ENCODE peak calls at places on chromosomes 6 and 20, in six cellular contexts. G is mesenchymal stem cell; E is tibial artery; V is lung; R is right cardiac atrium; Z is CD4-positive, CD25-positive, alpha-beta regulatory T cell. K is an unnamed sample. For H3K4me1, the result is how much of the 10 kb centered on the place peaks cover.

GRCh38 chr6:116513224-116513875 is 1.9 kb downstream of the CALHM5 start:
- DNase-seq in G (no peak), E (no peak), Z (no peak), V (no peak), R (no peak), K (peak)

GRCh38 chr20:23037017-23037481 is 1.9 kb downstream of the SSTR4 start:
- DNase-seq in E (no peak), V (no peak), G (no peak), Z (no peak), R (no peak), K (no peak)

GRCh38 chr6:135535989-135536414 is 38.5 kb upstream of the AHI1 start:
- DNase-seq in Z (peak), E (no peak), V (no peak), R (no peak), G (peak), K (peak)

GRCh38 chr20:17921774-17922173 is 46.8 kb downstream of the SNX5 start:
- DNase-seq in R (no peak), G (no peak), Z (no peak), E (no peak), V (no peak), K (no peak)

GRCh38 chr20:17700637-17701036 is 871 bp downstream of the BANF2 start:
- DNase-seq in R (no peak), Z (no peak), G (no peak), V (no peak), E (no peak), K (no peak)

GRCh38 chr20:50230871-50231270 is 40.2 kb downstream of the CEBPB start:
- DNase-seq in R (no peak), G (no peak), E (no peak), V (no peak), Z (no peak), K (no peak)

GRCh38 chr20:57422254-57422653 is 31.1 kb downstream of the RBM38 start:
- DNase-seq in R (no peak), G (no peak), V (no peak), Z (no peak), E (no peak), K (no peak)

GRCh38 chr6:138162104-138162946 is 586 bp downstream of the ARFGEF3 start:
- DNase-seq in V (no peak), E (no peak), Z (no peak), R (no peak), G (peak), K (no peak)

GRCh38 chr6:150201791-150202329 is 59.0 kb downstream of the PPP1R14C start:
- DNase-seq in E (no peak), V (no peak), R (no peak), Z (no peak), G (no peak), K (no peak)

DNA sequence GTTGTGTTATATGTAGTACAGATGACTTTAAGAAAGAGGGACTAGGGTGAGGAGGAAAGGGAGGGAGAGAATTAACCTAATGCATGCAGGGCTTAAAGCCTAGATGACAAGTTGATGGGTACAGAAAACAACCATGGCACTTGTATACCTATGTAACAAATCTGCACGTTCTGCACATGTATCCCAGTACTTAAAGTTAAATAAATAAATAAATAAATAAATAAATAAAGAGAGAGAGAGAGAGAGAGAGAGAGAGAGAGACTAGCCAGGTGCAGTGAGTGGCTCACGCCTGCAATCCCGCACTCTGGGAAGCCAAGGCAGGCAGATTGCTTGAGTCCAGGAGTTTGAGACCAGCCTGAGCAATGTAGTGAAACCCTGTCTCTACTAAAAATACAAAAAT is 11.5 kb upstream of the CARMIL1 start:
- DNase-seq in Z (no peak), G (no peak), V (no peak), E (no peak), R (no peak), K (no peak)
- H3K4me1 ChIP-seq in Z (under half), G (under half), V (under half), E (under half), R (under half), K (under half)

GRCh38 chr6:28807682-28808280 is 116.0 kb downstream of the TRIM27 start:
- DNase-seq in E (no peak), G (peak), V (no peak), R (no peak), Z (peak), K (peak)
- H3K4me3 ChIP-seq in E (no peak), G (peak), V (no peak), R (no peak), Z (no peak), K (peak)

GRCh38 chr20:31842471-31843157 is 2.8 kb downstream of the FOXS1 start:
- DNase-seq in R (peak), Z (no peak), V (no peak), E (peak), G (peak), K (no peak)

GRCh38 chr20:31843288-31843687 is 2.1 kb downstream of the FOXS1 start:
- DNase-seq in E (no peak), R (peak), G (no peak), Z (no peak), V (no peak), K (no peak)

GRCh38 chr20:31839782-31840487 is 5.5 kb downstream of the FOXS1 start:
- DNase-seq in Z (no peak), E (no peak), G (peak), R (peak), V (no peak), K (no peak)

GRCh38 chr20:31841928-31842327 is 3.5 kb downstream of the FOXS1 start:
- DNase-seq in G (peak), R (peak), E (peak), V (no peak), Z (no peak), K (no peak)

DNA sequence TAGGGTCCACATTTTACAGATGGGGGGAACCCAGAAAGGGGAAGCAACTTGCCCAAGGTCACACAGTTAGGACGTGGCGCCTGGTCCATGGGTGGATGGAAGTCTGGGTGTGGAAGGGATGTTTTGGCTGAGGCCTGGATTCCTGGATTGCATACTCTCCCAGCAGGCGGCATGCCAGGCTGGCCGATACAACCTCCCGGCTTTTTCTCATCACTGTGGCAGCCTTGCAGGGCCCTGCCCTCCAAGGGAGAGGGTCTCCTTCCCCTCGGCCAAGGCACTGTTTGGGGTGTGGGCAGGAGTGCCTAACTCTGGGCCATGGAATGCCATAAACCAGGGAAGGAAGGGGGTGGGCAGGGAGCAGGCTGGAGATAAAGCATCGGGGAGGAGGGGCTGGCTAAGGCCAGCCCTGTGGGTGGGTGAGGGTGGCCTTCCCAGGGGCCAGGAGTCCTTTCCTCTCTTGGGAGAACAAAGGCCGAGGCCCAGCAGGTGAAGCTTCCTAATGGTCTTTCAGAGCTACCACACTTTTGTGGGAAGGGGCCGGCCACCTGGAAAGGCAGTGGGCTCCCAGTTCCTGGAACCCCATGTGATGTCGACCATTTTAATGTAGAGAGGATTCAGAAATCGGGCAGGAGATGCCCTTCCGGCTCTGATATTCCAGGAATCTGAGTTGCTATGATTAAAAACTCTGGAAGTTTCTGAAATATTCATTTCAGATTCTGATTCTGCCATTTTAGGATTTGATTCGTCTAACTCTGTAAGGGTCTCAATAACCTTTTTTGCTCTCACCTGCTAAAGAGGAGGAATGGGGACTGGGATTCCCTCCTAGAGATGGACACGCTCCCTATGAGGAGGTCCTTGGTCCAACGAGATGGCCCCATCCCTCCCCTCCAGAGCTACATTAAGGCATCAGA is 4.2 kb downstream of the FOXS1 start:
- DNase-seq in E (no peak), Z (no peak), G (no peak), R (peak), V (no peak), K (no peak)
- H3K4me1 ChIP-seq in E (under half), Z (under half), G (half or more), R (under half), V (under half), K (under half)

DNA sequence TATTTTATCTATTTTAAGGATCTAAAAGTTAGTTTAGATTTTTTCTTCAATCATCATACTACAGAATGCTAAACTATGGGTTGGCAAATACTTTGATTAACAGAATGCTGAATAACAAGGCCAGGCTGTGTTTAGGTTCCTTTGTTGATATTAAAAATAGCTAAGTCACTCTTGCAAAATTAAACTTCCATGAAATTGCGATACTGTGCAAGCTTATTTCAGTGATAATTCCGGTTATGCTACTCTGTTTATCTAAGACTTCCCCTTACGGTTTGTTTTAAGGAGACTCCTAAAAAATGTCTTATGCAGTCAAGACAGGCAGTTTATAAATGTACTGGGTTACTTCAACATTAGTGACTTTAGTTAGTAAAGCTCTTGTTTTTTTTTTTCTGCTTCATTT is 2.7 kb downstream of the RNF24 start:
- DNase-seq in G (peak), V (no peak), R (no peak), Z (no peak), E (no peak), K (no peak)
- H3K4me3 ChIP-seq in G (peak), V (no peak), R (no peak), Z (no peak), E (peak), K (no peak)

GRCh38 chr20:44714102-44714700 is 968 bp upstream of the CCN5 start:
- DNase-seq in V (no peak), R (peak), G (no peak), E (peak), Z (no peak), K (no peak)
- H3K4me1 ChIP-seq in V (under half), R (under half), G (under half), E (under half), Z (under half), K (under half)

GRCh38 chr20:19913927-19914614 is 103.1 kb upstream of the NAA20 start:
- DNase-seq in G (peak), R (no peak), E (no peak), Z (no peak), V (no peak), K (peak)
- H3K4me3 ChIP-seq in G (no peak), R (no peak), E (no peak), Z (no peak), V (no peak), K (no peak)

GRCh38 chr6:42140051-42140450 is 2.4 kb downstream of the C6orf132 start:
- DNase-seq in V (no peak), E (no peak), G (peak), Z (no peak), R (no peak), K (peak)
- H3K4me1 ChIP-seq in V (under half), E (under half), G (under half), Z (under half), R (under half), K (half or more)

GRCh38 chr6:25297823-25298507 is 18.8 kb downstream of the CARMIL1 start:
- DNase-seq in E (no peak), Z (no peak), G (no peak), V (no peak), R (no peak), K (no peak)
- H3K4me3 ChIP-seq in E (peak), Z (no peak), G (no peak), V (no peak), R (no peak), K (no peak)

GRCh38 chr20:53736757-53737403 is 143.2 kb upstream of the ZNF217 start:
- DNase-seq in G (peak), V (no peak), Z (peak), E (no peak), R (no peak), K (peak)
- H3K4me1 ChIP-seq in G (under half), V (under half), Z (under half), E (under half), R (under half), K (under half)

K was measured in mammary epithelial cell.